ENCODE peak calls at places on chromosomes 11 and 22, in ten cellular contexts. R is mammary epithelial cell, B is neuronal stem cell, G is testis, D is transverse colon, I is SJSA1, Q is left ventricle myocardium inferior, C is lung, J is cardiac muscle cell, O is colonic mucosa. L is an unnamed sample.

GRCh38 chr11:70105755-70106571 is 27.8 kb downstream of the ANO1 start:
- DNase-seq in B (no peak), J (no peak), I (no peak), Q (no peak), C (no peak), R (no peak), G (no peak), O (no peak), D (no peak), L (peak; percentile 79)

GRCh38 chr11:116637766-116638165 is 135.0 kb downstream of the BUD13 start:
- DNase-seq in B (no peak), D (no peak), I (no peak), Q (no peak), R (no peak), C (no peak), J (no peak), O (no peak), G (no peak), L (no peak)

GRCh38 chr11:69841859-69842698 is 22.9 kb upstream of the FGF3 start:
- DNase-seq in G (no peak), C (no peak), B (no peak), R (no peak), O (peak; percentile 30), Q (no peak), I (peak; percentile 63), J (no peak), D (no peak), L (no peak)

GRCh38 chr11:118059231-118059940 is 17.5 kb upstream of the TMPRSS4 start:
- DNase-seq in I (no peak), Q (no peak), B (no peak), J (no peak), D (peak; percentile 4), G (no peak), R (no peak), C (no peak), O (no peak), L (no peak)

GRCh38 chr22:38674888-38675287 is 6.9 kb upstream of the TOMM22 start:
- DNase-seq in R (no peak), D (no peak), O (no peak), J (no peak), Q (no peak), C (no peak), B (no peak), I (no peak), G (no peak), L (no peak)

GRCh38 chr22:27212617-27213177 is 555.3 kb downstream of the MIAT start:
- DNase-seq in C (peak; percentile 51), J (peak; percentile 60), D (peak; percentile 69), B (no peak), R (no peak), O (peak; percentile 75), Q (peak; percentile 33), G (peak; percentile 80), I (peak; percentile 82), L (peak; percentile 86)

GRCh38 chr11:61290905-61291690 is 4.0 kb downstream of the VWCE start:
- DNase-seq in J (no peak), B (no peak), O (no peak), I (no peak), R (no peak), D (no peak), G (no peak), Q (no peak), C (no peak), L (no peak)

GRCh38 chr11:86052697-86053641 is 15.9 kb downstream of the PICALM start:
- DNase-seq in B (no peak), O (no peak), G (no peak), R (no peak), C (no peak), I (no peak), J (no peak), Q (no peak), D (no peak), L (no peak)

GRCh38 chr22:47055073-47055355 is 292.6 kb downstream of the TBC1D22A start:
- DNase-seq in I (no peak), Q (no peak), O (no peak), J (no peak), D (no peak), R (no peak), B (no peak), G (no peak), C (no peak), L (no peak)

GRCh38 chr22:19993926-19994325 is 22.7 kb downstream of the ARVCF start:
- DNase-seq in I (no peak), Q (no peak), O (no peak), D (no peak), B (no peak), J (no peak), R (no peak), C (no peak), G (no peak), L (no peak)

DNA sequence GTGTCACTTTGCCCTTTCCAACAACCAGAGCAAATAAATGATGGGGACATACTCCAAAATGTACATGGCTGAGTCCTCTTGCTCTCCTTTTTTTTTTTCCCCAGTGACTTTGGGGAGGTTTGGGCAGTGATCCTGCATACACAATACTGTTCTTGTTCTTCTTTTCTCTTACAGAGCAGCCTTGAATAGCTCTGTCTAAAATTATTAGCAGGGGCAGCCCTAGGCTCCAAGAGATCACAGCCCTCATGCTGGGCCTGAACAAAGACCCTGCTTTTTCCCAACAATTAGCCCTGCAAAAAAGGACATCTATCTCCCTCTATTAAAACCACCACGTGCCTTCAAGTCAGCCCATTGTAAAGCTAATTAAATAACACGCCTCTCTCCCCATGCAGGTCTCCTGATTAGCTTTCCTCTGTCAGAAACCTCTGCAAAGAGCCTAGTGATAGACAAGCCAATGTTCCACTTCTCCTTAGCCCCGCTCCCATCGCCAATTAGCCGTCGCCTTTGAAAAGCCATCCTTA is 54.7 kb downstream of the ETS1 start:
- DNase-seq in Q (no peak), B (peak; percentile 91), C (no peak), R (no peak), D (no peak), I (no peak), J (no peak), G (no peak), O (no peak), L (no peak)
- H3K4me3 ChIP-seq in Q (no peak overlapping the region), B (no peak overlapping the region), C (no peak overlapping the region), R (no peak overlapping the region), D (no peak overlapping the region), I (no peak overlapping the region), J (no peak overlapping the region), G (no peak overlapping the region), O (no peak overlapping the region), L (no peak overlapping the region)

GRCh38 chr11:65109231-65110198 is 2.2 kb upstream of the TM7SF2 start:
- DNase-seq in R (no peak), G (no peak), Q (no peak), D (no peak), I (no peak), C (no peak), J (no peak), B (no peak), O (no peak), L (peak; percentile 33)
- H3K4me1 ChIP-seq in R (peaks cover 25% of the 10 kb centered on the region), G (peaks cover 13% of the 10 kb centered on the region), Q (peaks cover 57% of the 10 kb centered on the region), D (peaks cover 15% of the 10 kb centered on the region), I (peaks cover 22% of the 10 kb centered on the region), C (peaks cover 15% of the 10 kb centered on the region), J (peaks cover 13% of the 10 kb centered on the region), B (peaks cover 7% of the 10 kb centered on the region), O (peaks cover 19% of the 10 kb centered on the region), L (peaks cover 16% of the 10 kb centered on the region)

GRCh38 chr11:64746486-64746885 is 2.5 kb upstream of the RASGRP2 start:
- DNase-seq in I (no peak), O (no peak), C (no peak), G (no peak), D (no peak), R (no peak), Q (no peak), J (no peak), B (no peak), L (no peak)
- H3K4me3 ChIP-seq in I (no peak overlapping the region), O (no peak overlapping the region), C (no peak overlapping the region), G (no peak overlapping the region), D (no peak overlapping the region), R (no peak overlapping the region), Q (peak overlapping the region; percentile 77), J (no peak overlapping the region), B (no peak overlapping the region), L (no peak overlapping the region)

GRCh38 chr11:63663809-63664208 is 7.4 kb downstream of the ATL3 start:
- DNase-seq in B (no peak), C (no peak), I (no peak), O (no peak), R (peak; percentile 69), J (no peak), Q (no peak), D (no peak), G (no peak), L (no peak)

GRCh38 chr11:63670077-63670737 is 969 bp downstream of the ATL3 start:
- DNase-seq in I (no peak), C (no peak), O (no peak), B (no peak), R (peak; percentile 32), J (no peak), Q (no peak), G (no peak), D (no peak), L (no peak)

GRCh38 chr11:63668396-63668795 is 2.8 kb downstream of the ATL3 start:
- DNase-seq in D (no peak), G (no peak), J (no peak), I (no peak), C (no peak), O (no peak), Q (no peak), R (no peak), B (no peak), L (no peak)

GRCh38 chr11:63667993-63668392 is 3.2 kb downstream of the ATL3 start:
- DNase-seq in G (no peak), O (no peak), C (no peak), I (peak; percentile 74), Q (no peak), R (peak; percentile 94), B (no peak), J (no peak), D (no peak), L (no peak)

DNA sequence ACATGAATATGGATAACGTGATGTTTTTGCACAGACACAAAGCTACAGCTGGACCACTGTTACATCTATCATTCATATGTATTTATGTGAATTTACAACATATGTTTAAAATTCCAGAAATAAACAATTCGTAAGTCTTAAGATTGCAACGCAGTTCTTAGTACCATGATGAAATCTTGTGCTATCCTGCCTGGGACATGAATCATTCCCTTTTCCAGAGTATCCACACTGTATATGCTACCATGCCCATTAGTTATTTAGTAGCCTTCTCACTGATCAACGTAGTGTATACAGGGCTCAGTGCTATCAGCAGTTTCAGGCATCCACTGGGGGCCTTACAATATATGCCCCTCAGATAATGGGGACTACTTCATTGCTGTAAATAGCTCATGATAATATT is 4.3 kb downstream of the ATL3 start:
- DNase-seq in D (no peak), I (no peak), Q (no peak), R (peak; percentile 28), G (no peak), C (no peak), J (no peak), B (no peak), O (no peak), L (no peak)
- H3K4me1 ChIP-seq in D (peaks cover 39% of the 10 kb centered on the region), I (peaks cover 65% of the 10 kb centered on the region), Q (peaks cover 78% of the 10 kb centered on the region), R (peaks cover 58% of the 10 kb centered on the region), G (peaks cover 16% of the 10 kb centered on the region), C (peaks cover 14% of the 10 kb centered on the region), J (peaks cover 13% of the 10 kb centered on the region), B (no peaks in the 10 kb centered on the region), O (peaks cover 5% of the 10 kb centered on the region), L (no peaks in the 10 kb centered on the region)

L was measured in uterus.